ENCODE peak calls at places on chromosomes 6 and 20, in eight cellular contexts. D is spleen, Y is GM12878, O is stomach, Q is transverse colon, J is sigmoid colon, F is GM12892, U is HL-60. H is an unnamed sample.

GRCh38 chr6:145761584-145761983 is 26.3 kb upstream of the EPM2A start:
- DNase-seq in F (no peak), U (no peak), D (no peak), Q (no peak), J (no peak), Y (no peak), O (no peak), H (no peak)

GRCh38 chr6:57019434-57019833 is 27.1 kb upstream of the KIAA1586 start:
- DNase-seq in O (no peak), Q (no peak), D (no peak), U (no peak), Y (no peak), J (no peak), F (no peak), H (no peak)

GRCh38 chr20:32507998-32508774 is 76.9 kb downstream of the NOL4L start:
- DNase-seq in Y (no peak), D (no peak), J (no peak), F (no peak), Q (no peak), O (no peak), U (peak; percentile 83), H (no peak)

GRCh38 chr6:106077170-106077569 is 9.0 kb upstream of the PRDM1 start:
- DNase-seq in U (no peak), D (no peak), Q (no peak), J (no peak), F (no peak), Y (no peak), O (no peak), H (no peak)

GRCh38 chr6:47126647-47127339 is 84.7 kb upstream of the ADGRF1 start:
- DNase-seq in Y (no peak), D (no peak), U (no peak), Q (peak; percentile 48), F (no peak), J (no peak), O (no peak), H (no peak)

GRCh38 chr6:128280960-128281359 is 239.4 kb downstream of the PTPRK start:
- DNase-seq in U (no peak), Y (no peak), Q (no peak), D (no peak), F (no peak), J (no peak), O (no peak), H (no peak)

GRCh38 chr6:27370391-27370790 is 18.2 kb upstream of the ZNF391 start:
- DNase-seq in D (no peak), Y (no peak), O (no peak), J (no peak), Q (no peak), F (no peak), U (no peak), H (no peak)

GRCh38 chr6:161405418-161405817 is 131.6 kb upstream of the AGPAT4 start:
- DNase-seq in D (no peak), Q (no peak), F (no peak), U (no peak), J (no peak), O (no peak), Y (no peak), H (no peak)

GRCh38 chr6:90534337-90535025 is 52.4 kb downstream of the MAP3K7 start:
- DNase-seq in Q (no peak), D (no peak), O (no peak), Y (no peak), J (no peak), U (no peak), F (no peak), H (no peak)

GRCh38 chr6:159127701-159128100 is 41.5 kb upstream of the FNDC1 start:
- DNase-seq in D (no peak), J (no peak), Y (no peak), F (no peak), Q (no peak), O (no peak), U (no peak), H (no peak)

GRCh38 chr6:68317366-68317765 is 317.7 kb upstream of the ADGRB3 start:
- DNase-seq in Y (no peak), F (no peak), O (no peak), Q (no peak), D (no peak), J (no peak), U (no peak), H (no peak)

GRCh38 chr6:14716499-14717146 is 529.2 kb upstream of the JARID2 start:
- DNase-seq in F (no peak), J (no peak), Y (no peak), Q (no peak), U (peak; percentile 27), D (no peak), O (no peak), H (no peak)

GRCh38 chr6:85479221-85479620 is 29.3 kb downstream of the NT5E start:
- DNase-seq in O (no peak), J (no peak), Y (no peak), U (no peak), F (no peak), D (no peak), Q (no peak), H (no peak)

GRCh38 chr6:15184441-15184861 is 61.4 kb upstream of the JARID2 start:
- DNase-seq in Q (no peak), D (no peak), J (no peak), Y (peak; percentile 15), U (no peak), O (no peak), F (peak; percentile 32), H (no peak)

GRCh38 chr20:16434087-16434664 is 139.1 kb downstream of the KIF16B start:
- DNase-seq in D (peak; percentile 77), U (peak; percentile 63), J (no peak), O (peak; percentile 38), Y (peak; percentile 63), Q (peak; percentile 44), F (peak; percentile 9), H (peak; percentile 32)

GRCh38 chr6:139940741-139941712 is 566.6 kb upstream of the CITED2 start:
- DNase-seq in J (no peak), Q (no peak), U (peak; percentile 23), F (no peak), D (no peak), O (no peak), Y (peak; percentile 17), H (no peak)

GRCh38 chr6:68364276-68364785 is 270.8 kb upstream of the ADGRB3 start:
- DNase-seq in O (no peak), F (no peak), Q (no peak), Y (no peak), D (no peak), J (no peak), U (no peak), H (no peak)

GRCh38 chr20:48659888-48660287 is 167.9 kb downstream of the PREX1 start:
- DNase-seq in O (peak; percentile 84), J (no peak), F (no peak), Q (no peak), D (no peak), U (no peak), Y (no peak), H (no peak)

GRCh38 chr6:136640132-136640915 is 90.1 kb upstream of the MAP7 start:
- DNase-seq in F (no peak), Y (no peak), O (no peak), U (no peak), D (no peak), J (no peak), Q (no peak), H (no peak)

GRCh38 chr6:11423072-11423471 is 114.5 kb upstream of the TMEM170B start:
- DNase-seq in D (no peak), Y (no peak), F (no peak), O (no peak), U (no peak), J (no peak), Q (no peak), H (no peak)

DNA sequence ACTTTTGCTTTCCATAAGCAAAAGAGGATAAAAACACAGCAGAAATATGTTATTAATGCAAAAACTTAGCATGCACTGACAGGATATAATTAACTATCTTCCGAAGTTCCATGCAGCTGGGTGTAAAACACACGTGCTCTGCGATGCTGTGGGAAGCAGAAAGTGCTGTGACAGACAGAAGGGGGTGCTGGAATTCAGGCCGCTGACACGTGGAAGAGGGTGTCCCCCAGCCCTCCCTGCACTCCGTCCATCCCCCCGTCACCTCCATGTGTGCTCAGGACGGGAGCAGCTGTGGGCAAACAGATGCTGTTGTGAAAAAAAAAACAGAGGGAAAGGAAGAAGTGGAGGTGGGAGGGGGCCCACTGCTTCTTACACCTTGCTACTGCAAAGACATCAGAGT is 176.0 kb upstream of the AFDN start:
- DNase-seq in F (no peak), Q (no peak), O (no peak), J (no peak), D (peak; percentile 34), Y (no peak), U (no peak), H (no peak)
- TF ChIP-seq POLR2AphosphoS5 in F (no peak), Q (no peak), O (no peak), J (no peak), D (no peak), Y (no peak), U (no peak), H (no peak)

GRCh38 chr6:52508261-52508739 is 68.6 kb downstream of the TRAM2 start:
- DNase-seq in D (no peak), F (no peak), U (no peak), Q (no peak), Y (no peak), O (no peak), J (no peak), H (no peak)

GRCh38 chr6:52507557-52508260 is 69.2 kb downstream of the TRAM2 start:
- DNase-seq in U (no peak), F (no peak), J (no peak), D (no peak), Y (no peak), O (no peak), Q (no peak), H (no peak)

GRCh38 chr6:52511163-52511562 is 65.7 kb downstream of the TRAM2 start:
- DNase-seq in J (no peak), D (no peak), F (no peak), Q (no peak), U (no peak), Y (no peak), O (no peak), H (no peak)

GRCh38 chr6:52510213-52510562 is 66.7 kb downstream of the TRAM2 start:
- DNase-seq in F (no peak), U (no peak), Y (no peak), D (no peak), Q (no peak), O (no peak), J (no peak), H (no peak)

GRCh38 chr6:52509281-52510212 is 67.3 kb downstream of the TRAM2 start:
- DNase-seq in O (no peak), Y (no peak), U (no peak), F (no peak), J (no peak), D (no peak), Q (no peak), H (no peak)
- TF ChIP-seq POLR2AphosphoS5 in O (no peak), Y (no peak), U (no peak), F (no peak), J (no peak), D (no peak), Q (no peak), H (no peak)

GRCh38 chr6:165480916-165481315 is 171.5 kb upstream of the C6orf118 start:
- DNase-seq in D (no peak), J (no peak), Q (no peak), U (no peak), O (no peak), F (no peak), Y (no peak), H (no peak)
- TF ChIP-seq POLR2AphosphoS5 in D (no peak), J (no peak), Q (no peak), U (no peak), O (no peak), F (no peak), Y (no peak), H (no peak)

GRCh38 chr20:25309395-25310267 is 61.7 kb downstream of the PYGB start:
- DNase-seq in U (no peak), Q (peak; percentile 77), O (peak; percentile 53), J (peak; percentile 84), Y (no peak), F (no peak), D (peak; percentile 78), H (peak; percentile 67)
- TF ChIP-seq POLR2AphosphoS5 in U (no peak), Q (peak; percentile 9), O (no peak), J (no peak), Y (no peak), F (no peak), D (no peak), H (no peak)

H was measured in Panc1.